ENCODE peak calls at places on chromosomes 1 and 21, in four cellular contexts. R is lower leg skin, C is mammary epithelial cell, V is neural crest cell. U is an unnamed sample.

GRCh38 chr21:26405735-26406361 is 167.2 kb downstream of the CYYR1 start:
- DNase-seq in R (no peak), C (peak; percentile 91), V (no peak), U (no peak)

GRCh38 chr1:178739285-178740045 is 14.4 kb downstream of the RALGPS2 start:
- DNase-seq in R (no peak), C (peak; percentile 71), V (no peak), U (no peak)

GRCh38 chr1:3469104-3469848 is 14.8 kb downstream of the ARHGEF16 start:
- DNase-seq in R (no peak), C (no peak), V (no peak), U (peak; percentile 14)

GRCh38 chr1:87754036-87754603 is 425.4 kb downstream of the LMO4 start:
- DNase-seq in R (no peak), C (no peak), V (no peak), U (no peak)

GRCh38 chr1:145795257-145795881 is 28.5 kb downstream of the RNF115 start:
- DNase-seq in R (no peak), C (no peak), V (no peak), U (no peak)

GRCh38 chr1:23475134-23475628 is 8.8 kb downstream of the ASAP3 start:
- DNase-seq in R (no peak), C (peak; percentile 93), V (no peak), U (no peak)

GRCh38 chr1:25863486-25864262 is 4.4 kb upstream of the AUNIP start:
- DNase-seq in R (no peak), C (no peak), V (no peak), U (no peak)

GRCh38 chr1:197761654-197762053 is 13.6 kb downstream of the DENND1B start:
- DNase-seq in R (no peak), C (no peak), V (no peak), U (no peak)

GRCh38 chr1:43285269-43285986 is at the start of gene C1orf210:
- DNase-seq in R (peak; percentile 54), C (peak; percentile 83), V (no peak), U (no peak)

GRCh38 chr1:47720100-47720499 is 277.1 kb downstream of the TRABD2B start:
- DNase-seq in R (no peak), C (no peak), V (no peak), U (no peak)

GRCh38 chr1:41486892-41487728 is 2.6 kb upstream of the EDN2 start:
- DNase-seq in R (no peak), C (no peak), V (peak; percentile 33), U (no peak)

GRCh38 chr1:179812501-179813292 is 64.9 kb downstream of the TOR1AIP2 start:
- DNase-seq in R (no peak), C (no peak), V (no peak), U (no peak)

GRCh38 chr1:162145966-162146696 is 76.6 kb downstream of the NOS1AP start:
- DNase-seq in R (no peak), C (no peak), V (no peak), U (peak; percentile 55)

GRCh38 chr1:156033011-156033410 is 12.3 kb upstream of the SSR2 start:
- DNase-seq in R (no peak), C (no peak), V (no peak), U (no peak)

GRCh38 chr1:94031591-94031990 is 89.4 kb downstream of the ABCA4 start:
- DNase-seq in R (no peak), C (no peak), V (no peak), U (no peak)

GRCh38 chr1:214514032-214514818 is 37.2 kb downstream of the PTPN14 start:
- DNase-seq in R (no peak), C (no peak), V (no peak), U (no peak)

GRCh38 chr1:31372051-31372450 is 825 bp downstream of the FABP3 start:
- DNase-seq in R (no peak), C (no peak), V (no peak), U (no peak)

GRCh38 chr1:228646717-228647522 is 88.4 kb upstream of the RHOU start:
- DNase-seq in R (no peak), C (peak; percentile 71), V (no peak), U (peak; percentile 33)

GRCh38 chr1:177206831-177207230 is 36.1 kb downstream of the BRINP2 start:
- DNase-seq in R (no peak), C (no peak), V (no peak), U (no peak)

GRCh38 chr21:42424848-42425602 is 21.3 kb downstream of the UBASH3A start:
- DNase-seq in R (no peak), C (no peak), V (no peak), U (no peak)

GRCh38 chr1:86502721-86503430 is 34.1 kb downstream of the CLCA1 start:
- DNase-seq in R (peak; percentile 29), C (no peak), V (no peak), U (no peak)

GRCh38 chr1:159214149-159214760 is 9.6 kb downstream of the ACKR1 start:
- DNase-seq in R (no peak), C (peak; percentile 26), V (peak; percentile 48), U (peak; percentile 63)

GRCh38 chr1:234499119-234500039 is 20.4 kb upstream of the TARBP1 start:
- DNase-seq in R (peak; percentile 91), C (peak; percentile 84), V (peak; percentile 95), U (peak; percentile 93)

GRCh38 chr21:25385912-25386474 is 221.3 kb downstream of the MRPL39 start:
- DNase-seq in R (no peak), C (peak; percentile 37), V (no peak), U (no peak)

GRCh38 chr1:29490204-29490934 is 254.0 kb downstream of the PTPRU start:
- DNase-seq in R (no peak), C (no peak), V (no peak), U (no peak)

GRCh38 chr1:28537457-28538199 is 15.3 kb upstream of the TRNAU1AP start:
- DNase-seq in R (no peak), C (no peak), V (no peak), U (no peak)

GRCh38 chr1:230826166-230826875 is 42.0 kb downstream of the C1orf198 start:
- DNase-seq in R (no peak), C (no peak), V (no peak), U (no peak)

GRCh38 chr1:201307239-201307638 is 23.9 kb downstream of the PKP1 start:
- DNase-seq in R (no peak), C (peak; percentile 77), V (no peak), U (no peak)

GRCh38 chr1:72140222-72140621 is 142.1 kb downstream of the NEGR1 start:
- DNase-seq in R (no peak), C (peak; percentile 16), V (no peak), U (no peak)

GRCh38 chr1:169892176-169892818 is 1.4 kb downstream of the SCYL3 start:
- DNase-seq in R (no peak), C (no peak), V (no peak), U (no peak)

GRCh38 chr1:224054611-224055010 is 59.3 kb upstream of the FBXO28 start:
- DNase-seq in R (no peak), C (peak; percentile 46), V (no peak), U (no peak)

GRCh38 chr1:232468249-232468648 is 161.7 kb downstream of the SIPA1L2 start:
- DNase-seq in R (no peak), C (no peak), V (no peak), U (no peak)

DNA sequence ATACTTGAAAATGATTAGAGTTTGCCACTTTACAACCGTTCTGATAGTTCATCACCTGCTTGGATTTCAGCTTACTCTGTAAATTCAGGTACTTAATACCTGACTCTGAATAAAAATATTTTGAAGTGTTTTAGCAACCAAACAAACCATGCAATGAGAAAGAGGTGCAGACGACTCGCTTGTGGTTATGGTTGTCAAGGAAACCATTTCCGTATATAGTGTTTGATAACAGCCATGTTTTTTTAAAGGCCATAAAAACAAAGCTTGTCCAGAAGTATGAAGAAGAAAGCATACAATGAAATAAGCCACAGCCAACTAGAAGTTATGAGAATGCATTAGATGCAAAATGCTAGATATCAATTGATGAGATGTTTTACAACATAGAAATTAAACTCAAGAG is 167.2 kb upstream of the HMCN1 start:
- DNase-seq in R (no peak), C (peak; percentile 92), V (no peak), U (no peak)
- TF ChIP-seq CTCF in R (no peak), C (no peak), V (no peak), U (no peak)

DNA sequence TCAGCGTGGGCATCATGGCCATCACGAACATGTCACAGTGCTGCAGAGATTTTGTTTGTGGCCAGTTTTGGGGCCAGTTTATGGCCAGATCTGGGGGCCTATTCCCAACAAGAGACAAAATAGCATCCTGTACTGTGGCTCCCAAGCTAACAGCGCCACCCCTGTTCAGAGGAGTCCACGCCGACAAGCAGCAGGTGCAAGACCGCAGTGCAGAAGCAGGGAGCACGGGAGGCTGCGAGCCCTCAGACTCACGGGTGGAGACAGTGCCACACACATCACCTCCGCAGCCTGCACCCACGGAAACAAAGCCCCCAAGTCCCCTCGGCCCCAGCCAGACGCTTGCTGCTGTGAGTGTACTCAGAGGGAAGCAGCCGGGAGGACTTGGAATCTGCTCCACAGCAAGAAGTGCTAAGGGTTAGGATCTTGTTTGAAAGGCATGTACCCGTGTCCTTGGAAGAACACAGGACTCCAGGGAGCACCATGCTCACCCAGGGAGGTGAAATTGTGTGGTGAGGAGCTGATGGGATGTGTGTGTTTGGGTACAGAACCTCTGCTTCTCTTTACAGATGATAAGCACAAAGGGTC is 7.1 kb downstream of the TCP10L start:
- DNase-seq in R (no peak), C (peak; percentile 5), V (no peak), U (no peak)
- TF ChIP-seq CTCF in R (no peak), C (peak; percentile 32), V (peak; percentile 35), U (no peak)

GRCh38 chr1:8966606-8967005 is 20.9 kb downstream of the CA6 start:
- DNase-seq in R (no peak), C (no peak), V (no peak), U (no peak)

GRCh38 chr1:8970870-8971337 is 25.2 kb downstream of the CA6 start:
- DNase-seq in R (no peak), C (no peak), V (no peak), U (no peak)

GRCh38 chr1:8974551-8974950 is 28.9 kb downstream of the CA6 start:
- DNase-seq in R (no peak), C (no peak), V (no peak), U (no peak)

GRCh38 chr1:8965121-8965820 is 19.6 kb downstream of the CA6 start:
- DNase-seq in R (no peak), C (no peak), V (no peak), U (no peak)

DNA sequence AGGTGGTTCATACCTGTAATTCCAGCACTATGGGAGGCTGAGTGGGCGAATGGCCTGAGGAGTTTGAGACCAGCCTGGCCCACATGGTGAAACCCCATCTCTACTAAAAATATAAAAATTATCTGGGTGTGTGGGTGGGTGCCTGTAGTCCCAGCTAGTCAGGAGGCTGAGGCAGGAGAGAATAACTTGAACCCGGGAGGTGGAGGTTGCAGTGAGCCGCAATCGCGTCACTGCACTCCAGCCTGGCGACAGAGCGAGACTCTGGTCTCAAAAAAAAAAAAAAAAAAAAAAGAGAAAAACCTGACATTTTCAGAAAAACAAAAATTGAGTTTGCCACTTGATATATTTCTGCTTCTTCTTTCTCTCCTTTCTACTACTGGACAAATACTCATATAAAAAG is 24.3 kb downstream of the CA6 start:
- DNase-seq in R (no peak), C (no peak), V (no peak), U (no peak)
- TF ChIP-seq CTCF in R (no peak), C (no peak), V (no peak), U (no peak)

DNA sequence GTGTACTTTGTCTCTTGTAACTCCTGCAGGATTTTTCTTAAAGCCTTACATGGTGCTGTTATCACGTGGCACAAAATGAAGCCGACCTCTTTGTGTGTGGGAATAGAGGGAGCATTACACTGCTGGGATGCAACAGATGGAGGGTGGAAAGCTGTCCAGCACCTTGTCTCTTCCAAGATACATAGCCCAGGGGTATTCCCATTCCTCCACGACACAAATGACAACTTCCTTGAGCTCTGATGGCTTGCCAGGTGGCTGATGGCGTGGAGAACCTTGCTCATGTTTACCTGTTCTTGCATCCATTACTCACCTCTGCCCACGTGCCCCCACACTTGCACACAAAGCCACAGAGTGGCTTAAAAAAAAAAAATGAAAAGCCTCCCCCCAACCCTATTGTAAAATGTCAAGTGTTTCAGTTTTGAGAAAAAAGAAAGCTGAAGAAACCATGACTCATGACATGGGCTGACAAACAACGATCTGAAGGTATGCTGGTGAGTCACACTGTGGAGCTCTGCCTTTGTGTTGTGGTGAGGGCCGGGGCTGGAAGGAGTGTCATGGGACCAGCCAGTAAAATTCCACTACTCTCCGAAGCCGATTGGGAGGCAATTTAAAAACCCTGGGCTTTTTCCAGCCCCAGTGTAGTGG is 32.0 kb upstream of the ATP5PO start:
- DNase-seq in R (peak; percentile 93), C (peak; percentile 98), V (no peak), U (no peak)
- TF ChIP-seq CTCF in R (no peak), C (no peak), V (no peak), U (no peak)

U was measured in glutamatergic neuron.